ENCODE peak calls at places on chromosomes 11 and 22, in eight cellular contexts. One of them, this sample, is unnamed.

GRCh38 chr11:2464451-2465165 is 19.8 kb downstream of the KCNQ1 start:
- DNase-seq in left ventricle myocardium inferior: no peak
- DNase-seq in dermis blood vessel endothelial cell: no peak
- DNase-seq in NCI-H82: no peak
- DNase-seq in SK-MEL-5: no peak
- DNase-seq in activated CD8-positive, alpha-beta memory T cell treated with anti-CD3 and anti-CD28 coated beads, Interleukin-2, amount 50 U/mL, for 48 hours: peak
- DNase-seq in Panc1: no peak
- DNase-seq in lung: no peak
- DNase-seq in this sample: no peak

GRCh38 chr22:44450503-44450902 is 47.5 kb downstream of the RTL6 start:
- DNase-seq in SK-MEL-5: no peak
- DNase-seq in lung: no peak
- DNase-seq in Panc1: no peak
- DNase-seq in dermis blood vessel endothelial cell: no peak
- DNase-seq in activated CD8-positive, alpha-beta memory T cell treated with anti-CD3 and anti-CD28 coated beads, Interleukin-2, amount 50 U/mL, for 48 hours: peak
- DNase-seq in left ventricle myocardium inferior: no peak
- DNase-seq in NCI-H82: no peak
- DNase-seq in this sample: no peak

GRCh38 chr11:1673841-1674193 is 23.2 kb upstream of the KRTAP5-6 start:
- DNase-seq in SK-MEL-5: no peak
- DNase-seq in lung: no peak
- DNase-seq in dermis blood vessel endothelial cell: no peak
- DNase-seq in activated CD8-positive, alpha-beta memory T cell treated with anti-CD3 and anti-CD28 coated beads, Interleukin-2, amount 50 U/mL, for 48 hours: no peak
- DNase-seq in left ventricle myocardium inferior: no peak
- DNase-seq in Panc1: no peak
- DNase-seq in NCI-H82: no peak
- DNase-seq in this sample: no peak

GRCh38 chr11:44304091-44305084 is 5.6 kb downstream of the ALX4 start:
- DNase-seq in SK-MEL-5: no peak
- DNase-seq in Panc1: no peak
- DNase-seq in left ventricle myocardium inferior: no peak
- DNase-seq in NCI-H82: peak
- DNase-seq in dermis blood vessel endothelial cell: peak
- DNase-seq in lung: no peak
- DNase-seq in activated CD8-positive, alpha-beta memory T cell treated with anti-CD3 and anti-CD28 coated beads, Interleukin-2, amount 50 U/mL, for 48 hours: no peak
- DNase-seq in this sample: peak

GRCh38 chr11:66692871-66693331 is 15.2 kb upstream of the RBM4B start:
- DNase-seq in left ventricle myocardium inferior: no peak
- DNase-seq in lung: no peak
- DNase-seq in activated CD8-positive, alpha-beta memory T cell treated with anti-CD3 and anti-CD28 coated beads, Interleukin-2, amount 50 U/mL, for 48 hours: no peak
- DNase-seq in dermis blood vessel endothelial cell: no peak
- DNase-seq in SK-MEL-5: no peak
- DNase-seq in Panc1: no peak
- DNase-seq in NCI-H82: no peak
- DNase-seq in this sample: no peak

GRCh38 chr22:24512043-24512442 is 16.9 kb downstream of the UPB1 start:
- DNase-seq in lung: no peak
- DNase-seq in SK-MEL-5: no peak
- DNase-seq in dermis blood vessel endothelial cell: no peak
- DNase-seq in NCI-H82: no peak
- DNase-seq in Panc1: no peak
- DNase-seq in activated CD8-positive, alpha-beta memory T cell treated with anti-CD3 and anti-CD28 coated beads, Interleukin-2, amount 50 U/mL, for 48 hours: no peak
- DNase-seq in left ventricle myocardium inferior: no peak
- DNase-seq in this sample: peak

GRCh38 chr22:43345761-43346261 is 2.6 kb upstream of the SCUBE1 start:
- DNase-seq in lung: no peak
- DNase-seq in NCI-H82: no peak
- DNase-seq in activated CD8-positive, alpha-beta memory T cell treated with anti-CD3 and anti-CD28 coated beads, Interleukin-2, amount 50 U/mL, for 48 hours: no peak
- DNase-seq in dermis blood vessel endothelial cell: no peak
- DNase-seq in left ventricle myocardium inferior: no peak
- DNase-seq in Panc1: no peak
- DNase-seq in SK-MEL-5: no peak
- DNase-seq in this sample: no peak

GRCh38 chr11:133228406-133229330 is 303.6 kb downstream of the OPCML start:
- DNase-seq in lung: no peak
- DNase-seq in left ventricle myocardium inferior: no peak
- DNase-seq in activated CD8-positive, alpha-beta memory T cell treated with anti-CD3 and anti-CD28 coated beads, Interleukin-2, amount 50 U/mL, for 48 hours: no peak
- DNase-seq in NCI-H82: no peak
- DNase-seq in SK-MEL-5: no peak
- DNase-seq in Panc1: no peak
- DNase-seq in dermis blood vessel endothelial cell: no peak
- DNase-seq in this sample: no peak

GRCh38 chr22:41324818-41325528 is 23.6 kb downstream of the ZC3H7B start:
- DNase-seq in NCI-H82: no peak
- DNase-seq in activated CD8-positive, alpha-beta memory T cell treated with anti-CD3 and anti-CD28 coated beads, Interleukin-2, amount 50 U/mL, for 48 hours: no peak
- DNase-seq in lung: no peak
- DNase-seq in dermis blood vessel endothelial cell: no peak
- DNase-seq in SK-MEL-5: no peak
- DNase-seq in Panc1: no peak
- DNase-seq in left ventricle myocardium inferior: no peak
- DNase-seq in this sample: no peak

GRCh38 chr11:46238078-46238966 is 39.1 kb upstream of the CREB3L1 start:
- DNase-seq in dermis blood vessel endothelial cell: peak
- DNase-seq in Panc1: no peak
- DNase-seq in NCI-H82: peak
- DNase-seq in left ventricle myocardium inferior: peak
- DNase-seq in lung: peak
- DNase-seq in activated CD8-positive, alpha-beta memory T cell treated with anti-CD3 and anti-CD28 coated beads, Interleukin-2, amount 50 U/mL, for 48 hours: peak
- DNase-seq in SK-MEL-5: no peak
- DNase-seq in this sample: peak

GRCh38 chr11:34303028-34303427 is 54.8 kb downstream of the ABTB2 start:
- DNase-seq in NCI-H82: no peak
- DNase-seq in dermis blood vessel endothelial cell: no peak
- DNase-seq in lung: no peak
- DNase-seq in left ventricle myocardium inferior: no peak
- DNase-seq in SK-MEL-5: no peak
- DNase-seq in Panc1: no peak
- DNase-seq in activated CD8-positive, alpha-beta memory T cell treated with anti-CD3 and anti-CD28 coated beads, Interleukin-2, amount 50 U/mL, for 48 hours: no peak
- DNase-seq in this sample: no peak

GRCh38 chr11:117230286-117230961 is 1.4 kb downstream of the PCSK7 start:
- DNase-seq in left ventricle myocardium inferior: no peak
- DNase-seq in NCI-H82: no peak
- DNase-seq in activated CD8-positive, alpha-beta memory T cell treated with anti-CD3 and anti-CD28 coated beads, Interleukin-2, amount 50 U/mL, for 48 hours: peak
- DNase-seq in SK-MEL-5: no peak
- DNase-seq in dermis blood vessel endothelial cell: no peak
- DNase-seq in Panc1: no peak
- DNase-seq in lung: no peak
- DNase-seq in this sample: no peak

GRCh38 chr22:19884161-19884953 is 29.7 kb upstream of the GNB1L start:
- DNase-seq in left ventricle myocardium inferior: peak
- DNase-seq in SK-MEL-5: no peak
- DNase-seq in Panc1: no peak
- DNase-seq in activated CD8-positive, alpha-beta memory T cell treated with anti-CD3 and anti-CD28 coated beads, Interleukin-2, amount 50 U/mL, for 48 hours: no peak
- DNase-seq in lung: no peak
- DNase-seq in NCI-H82: no peak
- DNase-seq in dermis blood vessel endothelial cell: no peak
- DNase-seq in this sample: no peak

GRCh38 chr11:75151346-75152047 is 590 bp downstream of the SLCO2B1 start:
- DNase-seq in NCI-H82: no peak
- DNase-seq in SK-MEL-5: no peak
- DNase-seq in dermis blood vessel endothelial cell: no peak
- DNase-seq in left ventricle myocardium inferior: no peak
- DNase-seq in lung: no peak
- DNase-seq in Panc1: no peak
- DNase-seq in activated CD8-positive, alpha-beta memory T cell treated with anti-CD3 and anti-CD28 coated beads, Interleukin-2, amount 50 U/mL, for 48 hours: no peak
- DNase-seq in this sample: no peak

GRCh38 chr11:35427158-35427557 is 7.8 kb upstream of the SLC1A2 start:
- DNase-seq in NCI-H82: no peak
- DNase-seq in activated CD8-positive, alpha-beta memory T cell treated with anti-CD3 and anti-CD28 coated beads, Interleukin-2, amount 50 U/mL, for 48 hours: no peak
- DNase-seq in lung: no peak
- DNase-seq in dermis blood vessel endothelial cell: no peak
- DNase-seq in left ventricle myocardium inferior: peak
- DNase-seq in Panc1: no peak
- DNase-seq in SK-MEL-5: no peak
- DNase-seq in this sample: no peak

GRCh38 chr11:107804219-107804618 is 54.4 kb downstream of the SLC35F2 start:
- DNase-seq in dermis blood vessel endothelial cell: no peak
- DNase-seq in NCI-H82: no peak
- DNase-seq in SK-MEL-5: no peak
- DNase-seq in Panc1: no peak
- DNase-seq in lung: no peak
- DNase-seq in activated CD8-positive, alpha-beta memory T cell treated with anti-CD3 and anti-CD28 coated beads, Interleukin-2, amount 50 U/mL, for 48 hours: no peak
- DNase-seq in left ventricle myocardium inferior: no peak
- DNase-seq in this sample: no peak

GRCh38 chr22:30425327-30425615 is 297 bp upstream of the MTFP1 start:
- DNase-seq in dermis blood vessel endothelial cell: no peak
- DNase-seq in NCI-H82: no peak
- DNase-seq in activated CD8-positive, alpha-beta memory T cell treated with anti-CD3 and anti-CD28 coated beads, Interleukin-2, amount 50 U/mL, for 48 hours: no peak
- DNase-seq in SK-MEL-5: no peak
- DNase-seq in lung: no peak
- DNase-seq in Panc1: no peak
- DNase-seq in left ventricle myocardium inferior: no peak
- DNase-seq in this sample: no peak

GRCh38 chr11:69874178-69874983 is 55.2 kb upstream of the FGF3 start:
- DNase-seq in SK-MEL-5: no peak
- DNase-seq in Panc1: no peak
- DNase-seq in left ventricle myocardium inferior: no peak
- DNase-seq in lung: no peak
- DNase-seq in dermis blood vessel endothelial cell: no peak
- DNase-seq in activated CD8-positive, alpha-beta memory T cell treated with anti-CD3 and anti-CD28 coated beads, Interleukin-2, amount 50 U/mL, for 48 hours: peak
- DNase-seq in NCI-H82: no peak
- DNase-seq in this sample: no peak

This sample was measured in RPMI8226.